ENCODE peak calls at places on chromosomes 4 and X, in four cellular contexts. O is AG09319, Z is neural progenitor cell, E is foreskin fibroblast. T is an unnamed sample.

GRCh38 chr4:110533940-110534339 is 58.0 kb downstream of the ENPEP start:
- DNase-seq in O (peak), E (peak), Z (no peak), T (peak)

GRCh38 chr4:57911203-57911602 is 801.0 kb upstream of the IGFBP7 start:
- DNase-seq in Z (no peak), E (no peak), O (no peak), T (no peak)

GRCh38 chr4:16077786-16078185 is 6.0 kb downstream of the PROM1 start:
- DNase-seq in O (no peak), E (no peak), Z (no peak), T (no peak)

GRCh38 chrX:27890611-27891010 is 82.8 kb downstream of the MAGEB10 start:
- DNase-seq in O (no peak), E (peak), Z (no peak), T (peak)

GRCh38 chr4:70838400-70838971 is 1.2 kb downstream of the GRSF1 start:
- DNase-seq in Z (no peak), O (no peak), E (peak), T (no peak)

GRCh38 chrX:10235851-10236250 is 79.1 kb downstream of the CLCN4 start:
- DNase-seq in Z (no peak), O (peak), E (peak), T (peak)

GRCh38 chr4:155972098-155972497 is 18.4 kb upstream of the CTSO start:
- DNase-seq in O (no peak), Z (peak), E (peak), T (peak)

GRCh38 chrX:16087081-16087480 is 36.3 kb upstream of the GRPR start:
- DNase-seq in O (no peak), Z (no peak), E (peak), T (no peak)

GRCh38 chr4:167021545-167022155 is 212.6 kb downstream of the SPOCK3 start:
- DNase-seq in E (peak), O (peak), Z (peak), T (peak)

GRCh38 chr4:140684314-140684713 is 71.9 kb downstream of the TBC1D9 start:
- DNase-seq in Z (no peak), E (no peak), O (no peak), T (no peak)

GRCh38 chr4:4637710-4638109 is 95.9 kb upstream of the STX18 start:
- DNase-seq in Z (no peak), O (no peak), E (no peak), T (no peak)

GRCh38 chr4:136571315-136571714 is 961.0 kb downstream of the PCDH18 start:
- DNase-seq in O (no peak), Z (no peak), E (no peak), T (no peak)

GRCh38 chr4:8655411-8656184 is 63.0 kb downstream of the CPZ start:
- DNase-seq in E (no peak), Z (no peak), O (no peak), T (no peak)

GRCh38 chr4:65943076-65943475 is 272.8 kb upstream of the EPHA5 start:
- DNase-seq in Z (peak), O (no peak), E (no peak), T (no peak)

GRCh38 chrX:79361192-79361870 is 5.8 kb downstream of the ITM2A start:
- DNase-seq in O (no peak), E (no peak), Z (no peak), T (no peak)

GRCh38 chrX:101219116-101219839 is at the start of gene DRP2:
- DNase-seq in O (no peak), E (peak), Z (peak), T (no peak)

GRCh38 chr4:79958511-79959264 is 114.3 kb downstream of the ANTXR2 start:
- DNase-seq in O (no peak), Z (no peak), E (no peak), T (no peak)

GRCh38 chrX:39238017-39238416 is 436.8 kb downstream of the MID1IP1 start:
- DNase-seq in O (no peak), E (no peak), Z (no peak), T (no peak)

GRCh38 chr4:12636191-12636590 is 847.9 kb downstream of the RAB28 start:
- DNase-seq in Z (no peak), E (no peak), O (no peak), T (no peak)

GRCh38 chr4:82706349-82707000 is 92.1 kb downstream of the SCD5 start:
- DNase-seq in E (peak), Z (no peak), O (no peak), T (no peak)

GRCh38 chrX:45758738-45759397 is 558.2 kb upstream of the DIPK2B start:
- DNase-seq in E (peak), Z (no peak), O (no peak), T (no peak)